ENCODE peak calls at places on chromosome 17, in eight cellular contexts. T, F, B, N, Y, S, P and K are unnamed samples.

GRCh38 chr17:21573961-21574610 is 118.2 kb upstream of the KCNJ18 start:
- DNase-seq in T (peak), F (no peak), B (no peak), N (peak), Y (no peak), S (peak), P (peak), K (peak)

GRCh38 chr17:12514596-12514995 is 151.1 kb upstream of the MYOCD start:
- DNase-seq in T (no peak), F (no peak), B (no peak), N (no peak), Y (no peak), S (no peak), P (no peak), K (no peak)

GRCh38 chr17:41786227-41787020 is at the start of gene JUP:
- DNase-seq in T (peak), F (peak), B (peak), N (peak), Y (peak), S (peak), P (peak), K (peak)

GRCh38 chr17:57109393-57110151 is 24.5 kb downstream of the AKAP1 start:
- DNase-seq in T (peak), F (peak), B (no peak), N (peak), Y (no peak), S (no peak), P (no peak), K (peak)

GRCh38 chr17:41772586-41773189 is 13.8 kb downstream of the JUP start:
- DNase-seq in T (no peak), F (no peak), B (no peak), N (no peak), Y (no peak), S (no peak), P (peak), K (no peak)

GRCh38 chr17:63439682-63440081 is 6.4 kb downstream of the CYB561 start:
- DNase-seq in T (no peak), F (no peak), B (no peak), N (peak), Y (no peak), S (no peak), P (no peak), K (no peak)

GRCh38 chr17:58525239-58525638 is 10.8 kb upstream of the MTMR4 start:
- DNase-seq in T (no peak), F (no peak), B (no peak), N (peak), Y (no peak), S (no peak), P (peak), K (peak)

GRCh38 chr17:17580662-17581470 is 10.6 kb downstream of the PEMT start:
- DNase-seq in T (no peak), F (no peak), B (no peak), N (peak), Y (no peak), S (no peak), P (no peak), K (no peak)

GRCh38 chr17:82229686-82230626 is 1.1 kb downstream of the SLC16A3 start:
- DNase-seq in T (no peak), F (peak), B (no peak), N (no peak), Y (no peak), S (peak), P (no peak), K (no peak)

GRCh38 chr17:73521376-73521775 is 122.9 kb downstream of the SDK2 start:
- DNase-seq in T (no peak), F (no peak), B (no peak), N (no peak), Y (no peak), S (no peak), P (no peak), K (peak)

GRCh38 chr17:3963214-3964201 is 729 bp downstream of the ATP2A3 start:
- DNase-seq in T (peak), F (no peak), B (peak), N (no peak), Y (no peak), S (peak), P (peak), K (peak)

GRCh38 chr17:82334622-82335394 is 1.2 kb upstream of the SECTM1 start:
- DNase-seq in T (no peak), F (no peak), B (no peak), N (peak), Y (no peak), S (peak), P (no peak), K (peak)

GRCh38 chr17:6534846-6535514 is 21.4 kb downstream of the PITPNM3 start:
- DNase-seq in T (no peak), F (no peak), B (no peak), N (no peak), Y (peak), S (no peak), P (peak), K (no peak)

GRCh38 chr17:27586203-27586701 is 44.7 kb upstream of the LGALS9 start:
- DNase-seq in T (no peak), F (peak), B (no peak), N (peak), Y (no peak), S (no peak), P (no peak), K (no peak)

GRCh38 chr17:51734462-51734861 is 424.1 kb downstream of the CA10 start:
- DNase-seq in T (no peak), F (no peak), B (no peak), N (no peak), Y (no peak), S (no peak), P (no peak), K (peak)

GRCh38 chr17:29573871-29574731 is 5.6 kb downstream of the TP53I13 start:
- DNase-seq in T (peak), F (no peak), B (no peak), N (no peak), Y (peak), S (no peak), P (peak), K (no peak)

GRCh38 chr17:82920150-82920549 is 80.3 kb upstream of the ZNF750 start:
- DNase-seq in T (no peak), F (no peak), B (no peak), N (no peak), Y (no peak), S (no peak), P (no peak), K (no peak)

GRCh38 chr17:81040791-81041337 is 5.9 kb downstream of the BAIAP2 start:
- DNase-seq in T (no peak), F (peak), B (no peak), N (no peak), Y (no peak), S (peak), P (no peak), K (peak)

GRCh38 chr17:72822358-72823023 is 270.0 kb downstream of the SLC39A11 start:
- DNase-seq in T (no peak), F (no peak), B (no peak), N (no peak), Y (no peak), S (no peak), P (no peak), K (no peak)

GRCh38 chr17:42682400-42683384 is at the start of gene CNTNAP1:
- DNase-seq in T (peak), F (peak), B (no peak), N (peak), Y (no peak), S (peak), P (no peak), K (peak)

GRCh38 chr17:41367426-41368075 is 2.1 kb downstream of the KRT33B start:
- DNase-seq in T (no peak), F (no peak), B (no peak), N (peak), Y (no peak), S (no peak), P (no peak), K (no peak)

GRCh38 chr17:60103957-60104356 is 25.2 kb upstream of the HEATR6 start:
- DNase-seq in T (no peak), F (no peak), B (no peak), N (no peak), Y (no peak), S (no peak), P (no peak), K (no peak)

GRCh38 chr17:2400474-2400866 is 390 bp downstream of the MNT start:
- DNase-seq in T (peak), F (peak), B (no peak), N (no peak), Y (no peak), S (peak), P (peak), K (peak)

GRCh38 chr17:17491546-17491988 is 4.6 kb downstream of the RASD1 start:
- DNase-seq in T (no peak), F (no peak), B (no peak), N (no peak), Y (peak), S (no peak), P (no peak), K (no peak)

GRCh38 chr17:10337976-10338375 is 34.8 kb downstream of the MYH13 start:
- DNase-seq in T (no peak), F (no peak), B (no peak), N (peak), Y (no peak), S (no peak), P (no peak), K (no peak)

GRCh38 chr17:9079461-9080103 is 58.3 kb downstream of the NTN1 start:
- DNase-seq in T (no peak), F (no peak), B (no peak), N (no peak), Y (no peak), S (no peak), P (no peak), K (no peak)

GRCh38 chr17:67049025-67049739 is 4.8 kb downstream of the CACNG1 start:
- DNase-seq in T (no peak), F (no peak), B (no peak), N (no peak), Y (no peak), S (no peak), P (no peak), K (no peak)

GRCh38 chr17:31357831-31358400 is 33.6 kb upstream of the RAB11FIP4 start:
- DNase-seq in T (no peak), F (peak), B (no peak), N (peak), Y (no peak), S (no peak), P (no peak), K (no peak)

GRCh38 chr17:57536789-57537523 is 208.1 kb downstream of the CCDC182 start:
- DNase-seq in T (no peak), F (no peak), B (no peak), N (no peak), Y (no peak), S (no peak), P (no peak), K (no peak)

GRCh38 chr17:3887811-3888210 is 5.0 kb downstream of the CAMKK1 start:
- DNase-seq in T (no peak), F (no peak), B (no peak), N (no peak), Y (no peak), S (no peak), P (no peak), K (no peak)

GRCh38 chr17:45940826-45941225 is 46.5 kb downstream of the MAPT start:
- DNase-seq in T (no peak), F (no peak), B (no peak), N (no peak), Y (peak), S (no peak), P (no peak), K (peak)

GRCh38 chr17:49315974-49316570 is 46.0 kb downstream of the ZNF652 start:
- DNase-seq in T (no peak), F (no peak), B (no peak), N (peak), Y (no peak), S (no peak), P (no peak), K (no peak)

GRCh38 chr17:29584452-29585079 is 4.9 kb downstream of the GIT1 start:
- DNase-seq in T (peak), F (no peak), B (no peak), N (no peak), Y (no peak), S (no peak), P (no peak), K (no peak)

GRCh38 chr17:56594528-56595418 is 1.3 kb downstream of the NOG start:
- DNase-seq in T (no peak), F (peak), B (no peak), N (peak), Y (no peak), S (peak), P (peak), K (no peak)

GRCh38 chr17:17682293-17682736 is 1.1 kb downstream of the RAI1 start:
- DNase-seq in T (peak), F (peak), B (no peak), N (no peak), Y (no peak), S (peak), P (peak), K (peak)

GRCh38 chr17:40610359-40610758 is 37.3 kb downstream of the SMARCE1 start:
- DNase-seq in T (no peak), F (no peak), B (no peak), N (no peak), Y (no peak), S (no peak), P (no peak), K (no peak)

GRCh38 chr17:46717999-46718398 is 100.5 kb downstream of the WNT3 start:
- DNase-seq in T (no peak), F (no peak), B (no peak), N (no peak), Y (no peak), S (no peak), P (no peak), K (no peak)

GRCh38 chr17:81608082-81608481 is 28.8 kb downstream of the NPLOC4 start:
- DNase-seq in T (no peak), F (no peak), B (no peak), N (peak), Y (no peak), S (no peak), P (no peak), K (no peak)

DNA sequence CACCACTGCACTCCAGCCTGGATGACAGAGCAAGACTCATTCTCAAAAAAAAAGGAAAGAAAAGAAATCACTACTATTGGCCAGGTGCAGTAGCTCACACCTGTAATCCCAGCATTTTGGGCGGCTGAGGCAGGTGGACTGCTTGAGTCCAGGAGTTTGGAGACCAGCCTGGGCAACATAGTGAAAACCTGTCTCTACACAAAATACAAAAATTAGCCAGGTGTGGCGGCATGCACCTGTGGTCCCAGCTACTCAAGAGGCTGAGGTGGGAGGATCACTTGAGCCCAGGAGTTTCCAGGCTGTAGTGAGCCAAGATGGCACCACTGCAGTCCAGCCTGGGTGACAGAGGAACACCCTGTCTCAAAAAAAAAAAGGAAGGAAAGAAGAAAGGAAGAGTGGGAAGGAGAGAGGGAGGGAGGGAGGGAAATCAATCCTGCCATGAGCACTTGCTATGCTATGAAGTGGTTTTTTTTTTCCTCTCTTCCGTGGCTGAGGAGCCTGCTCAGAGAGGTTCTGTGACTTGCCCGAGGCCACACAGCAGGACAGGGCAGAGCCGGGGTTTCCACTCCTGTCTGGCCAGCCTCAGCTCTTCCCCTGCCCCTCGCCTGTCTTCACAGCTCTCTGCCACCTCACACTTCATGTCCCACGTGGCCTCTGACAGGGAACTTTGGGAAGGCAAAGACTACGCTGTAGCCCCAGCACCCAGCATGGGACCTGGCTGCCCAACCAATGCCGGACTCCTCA is 10.9 kb downstream of the GRIN2C start:
- DNase-seq in T (no peak), F (no peak), B (no peak), N (no peak), Y (no peak), S (no peak), P (no peak), K (peak)
- TF ChIP-seq POLR2A in T (no peak), F (no peak), B (no peak), N (no peak), Y (no peak), S (no peak), P (no peak), K (no peak)

GRCh38 chr17:36608794-36609497 is 7.6 kb downstream of the MRM1 start:
- DNase-seq in T (no peak), F (peak), B (no peak), N (peak), Y (no peak), S (no peak), P (peak), K (peak)
- TF ChIP-seq CTCF in T (peak), F (peak), B (no peak), N (peak), Y (peak), S (peak), P (peak), K (no peak)

GRCh38 chr17:1049446-1050225 is 52.7 kb downstream of the TIMM22 start:
- DNase-seq in T (no peak), F (no peak), B (no peak), N (no peak), Y (no peak), S (peak), P (no peak), K (no peak)
- TF ChIP-seq POLR2A in T (no peak), F (no peak), B (no peak), N (no peak), Y (no peak), S (no peak), P (no peak), K (no peak)

DNA sequence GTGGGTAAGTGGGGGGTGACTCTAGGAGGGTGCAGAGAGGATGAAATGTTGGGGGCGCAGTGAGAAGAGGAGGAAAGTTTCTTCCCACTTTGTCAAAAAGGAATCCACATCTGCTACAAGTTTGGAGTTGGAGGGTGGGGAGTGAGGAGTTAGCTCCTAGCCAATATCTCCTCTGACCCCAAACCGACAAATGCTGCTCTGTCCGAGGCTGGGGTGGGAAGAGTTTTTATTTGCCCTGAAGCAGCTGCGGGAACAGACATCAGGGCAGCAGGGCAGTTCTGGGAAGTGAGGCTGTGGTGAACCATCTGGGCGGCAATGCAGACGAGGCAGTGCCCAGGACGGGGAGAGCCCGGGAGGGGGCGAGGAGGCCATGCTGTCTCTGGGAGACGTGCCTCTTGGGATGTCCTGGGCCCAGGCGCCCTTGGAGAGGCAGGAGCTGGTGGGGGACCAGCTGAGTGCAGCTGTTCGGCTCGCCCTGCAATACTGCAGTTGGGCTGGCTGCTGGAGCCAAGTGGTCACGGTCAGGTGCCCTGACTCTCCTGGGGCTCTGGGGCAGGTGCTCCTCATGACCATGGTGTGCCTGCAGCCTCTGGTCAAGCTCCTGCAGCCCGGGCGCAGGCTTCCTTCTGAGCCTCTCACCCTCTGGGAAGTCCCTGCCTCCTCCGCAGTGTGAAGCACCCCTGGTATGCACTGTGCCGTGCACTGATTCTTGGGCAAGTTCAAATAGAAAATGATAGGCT is 6.4 kb upstream of the SOCS3 start:
- DNase-seq in T (no peak), F (no peak), B (no peak), N (no peak), Y (no peak), S (peak), P (no peak), K (peak)
- TF ChIP-seq CTCF in T (no peak), F (no peak), B (no peak), N (no peak), Y (no peak), S (no peak), P (no peak), K (no peak)

DNA sequence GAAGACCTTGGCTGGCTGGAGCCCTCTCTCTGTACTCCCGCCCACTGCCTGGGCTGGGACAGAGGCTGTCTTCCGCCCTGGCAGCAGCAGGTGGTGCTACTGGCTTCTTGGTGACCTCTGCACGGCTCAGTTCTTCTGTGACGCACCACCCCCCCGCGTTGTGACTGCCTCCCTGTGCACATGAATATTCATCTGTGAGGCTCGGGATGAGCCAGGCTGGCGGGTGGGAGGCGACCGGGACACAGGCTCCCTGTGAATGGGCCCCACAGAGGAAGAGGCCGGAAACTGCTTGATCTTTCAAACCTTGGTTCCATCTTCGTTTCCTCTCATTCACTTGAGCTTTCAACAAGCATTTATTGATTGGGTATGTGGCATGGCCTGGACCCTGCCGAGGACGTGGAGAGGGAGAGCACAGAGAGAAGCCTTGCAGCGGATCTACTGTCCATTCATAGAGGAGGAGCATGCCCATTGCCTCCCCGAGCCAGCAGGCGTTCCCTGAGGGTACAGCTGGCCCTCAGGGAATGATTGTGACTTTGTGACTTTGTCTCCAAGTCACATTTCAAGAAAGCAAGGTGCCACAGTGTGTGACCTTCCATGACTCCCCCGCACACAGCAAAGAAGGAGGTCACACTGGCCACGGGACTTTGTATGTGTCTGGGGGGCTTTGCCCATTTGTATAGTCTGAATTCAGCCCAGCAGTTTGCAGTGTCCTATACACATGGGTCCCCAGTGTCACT is 45.0 kb downstream of the B9D1 start:
- DNase-seq in T (peak), F (peak), B (no peak), N (peak), Y (no peak), S (peak), P (peak), K (peak)
- TF ChIP-seq POLR2A in T (no peak), F (no peak), B (no peak), N (no peak), Y (no peak), S (no peak), P (no peak), K (peak)

GRCh38 chr17:47821424-47822379 is at the start of gene OSBPL7:
- DNase-seq in T (peak), F (peak), B (peak), N (peak), Y (peak), S (peak), P (peak), K (peak)
- TF ChIP-seq CTCF in T (no peak), F (peak), B (no peak), N (peak), Y (no peak), S (peak), P (no peak), K (no peak)